ENCODE peak calls at places on chromosomes 3 and 15, in seven cellular contexts. Z is CD4-positive, alpha-beta memory T cell; V is HFF-Myc; A is tibial artery; C is sigmoid colon; E is AG04449; Q is mesendoderm. T is an unnamed sample.

GRCh38 chr15:85607141-85607806 is 187.5 kb downstream of the KLHL25 start:
- DNase-seq in C (no peak), V (no peak), A (no peak), Q (no peak), Z (no peak), E (no peak), T (no peak)

GRCh38 chr15:33852570-33852969 is 115.7 kb upstream of the CHRM5 start:
- DNase-seq in C (no peak), Z (no peak), E (no peak), Q (peak; percentile 73), V (peak; percentile 19), A (no peak), T (no peak)

GRCh38 chr15:85741662-85742061 is 53.1 kb downstream of the KLHL25 start:
- DNase-seq in E (no peak), Q (no peak), Z (no peak), A (no peak), V (no peak), C (no peak), T (no peak)

GRCh38 chr15:45401665-45402161 is 23.4 kb upstream of the GATM start:
- DNase-seq in A (no peak), E (no peak), Z (no peak), Q (no peak), V (no peak), C (no peak), T (no peak)

GRCh38 chr3:183924956-183925355 is 40.3 kb upstream of the PARL start:
- DNase-seq in A (no peak), Z (no peak), V (no peak), Q (no peak), C (no peak), E (peak; percentile 38), T (no peak)

GRCh38 chr15:52551762-52552161 is 17.1 kb downstream of the ARPP19 start:
- DNase-seq in A (no peak), E (no peak), V (no peak), Z (no peak), Q (no peak), C (no peak), T (no peak)

GRCh38 chr3:132352556-132353143 is 35.4 kb downstream of the ACP3 start:
- DNase-seq in Q (peak; percentile 76), Z (peak; percentile 62), A (peak; percentile 67), V (peak; percentile 65), E (peak; percentile 12), C (peak; percentile 72), T (peak; percentile 54)

GRCh38 chr3:188076176-188076575 is 77.8 kb upstream of the LPP start:
- DNase-seq in E (no peak), Z (no peak), V (no peak), A (peak; percentile 86), C (peak; percentile 64), Q (no peak), T (no peak)

GRCh38 chr3:69282191-69282590 is 103.7 kb downstream of the FRMD4B start:
- DNase-seq in Q (no peak), V (no peak), Z (no peak), C (no peak), E (no peak), A (no peak), T (no peak)

GRCh38 chr3:148955544-148956346 is 35.6 kb upstream of the GYG1 start:
- DNase-seq in Q (peak; percentile 89), Z (peak; percentile 34), A (peak; percentile 88), C (peak; percentile 90), V (peak; percentile 66), E (peak; percentile 89), T (peak; percentile 49)

GRCh38 chr3:197597335-197597734 is 41.6 kb upstream of the BDH1 start:
- DNase-seq in Z (no peak), C (no peak), A (no peak), V (no peak), E (no peak), Q (no peak), T (no peak)

GRCh38 chr15:68989876-68990754 is 24.4 kb upstream of the NOX5 start:
- DNase-seq in Q (no peak), E (no peak), Z (no peak), A (no peak), C (no peak), V (no peak), T (no peak)

GRCh38 chr3:72738752-72739520 is 109.3 kb downstream of the SHQ1 start:
- DNase-seq in Z (peak; percentile 72), Q (peak; percentile 70), C (no peak), A (no peak), E (no peak), V (no peak), T (no peak)

GRCh38 chr3:12983326-12983725 is 89.9 kb downstream of the IQSEC1 start:
- DNase-seq in Z (no peak), A (no peak), Q (no peak), V (no peak), C (no peak), E (no peak), T (no peak)

GRCh38 chr3:149815318-149815717 is 2.3 kb downstream of the RNF13 start:
- DNase-seq in Q (no peak), V (no peak), C (no peak), E (no peak), Z (no peak), A (no peak), T (no peak)

GRCh38 chr15:25797511-25798206 is 65.5 kb downstream of the ATP10A start:
- DNase-seq in C (no peak), E (no peak), Z (no peak), A (peak; percentile 72), V (no peak), Q (no peak), T (no peak)

DNA sequence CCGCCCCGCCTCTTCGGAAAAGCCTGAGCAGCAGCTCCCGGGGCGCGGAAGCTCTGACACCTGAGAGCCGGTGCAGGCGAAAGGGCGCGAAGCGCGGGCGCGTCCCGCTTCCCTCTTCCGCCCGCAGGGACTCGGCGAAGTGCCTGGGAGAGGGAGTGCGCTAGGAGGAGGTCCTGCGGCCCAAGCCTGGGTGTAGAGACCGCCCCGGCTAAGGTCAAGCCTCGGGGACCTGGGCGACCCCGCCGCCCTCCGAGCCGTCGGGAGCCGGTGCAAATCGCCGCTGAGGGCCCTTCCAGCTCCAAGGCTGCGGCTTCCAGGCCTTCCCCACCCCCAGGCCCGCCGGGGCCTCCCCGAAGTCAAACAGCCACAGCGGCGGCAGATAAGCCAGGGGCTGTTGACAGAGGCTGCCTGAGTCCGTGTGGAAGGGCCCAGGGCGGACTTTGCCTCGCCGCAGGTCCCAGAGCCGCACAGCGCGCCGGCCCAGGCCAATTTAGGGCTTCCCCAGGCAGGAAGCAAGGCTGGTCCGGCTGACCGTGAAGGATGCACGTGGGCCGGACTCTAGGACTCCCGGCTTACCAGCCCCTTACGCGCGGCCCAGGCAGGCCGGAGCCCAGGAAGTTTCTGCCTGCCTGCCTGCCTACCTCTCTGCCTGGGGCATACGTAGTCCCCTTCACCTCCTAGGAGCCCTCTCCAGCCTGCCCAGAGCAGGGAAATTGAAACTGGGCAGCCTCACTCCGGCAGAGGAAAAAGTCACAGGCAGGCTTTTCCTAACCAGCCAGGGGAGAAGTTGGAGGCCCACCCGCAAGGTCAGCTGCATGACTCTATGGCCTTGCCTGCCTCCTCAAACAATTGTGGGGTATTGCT is 2.3 kb downstream of the ITPKA start:
- DNase-seq in Z (no peak), E (no peak), C (no peak), A (no peak), Q (peak; percentile 63), V (no peak), T (no peak)
- H3K4me3 ChIP-seq in Z (peak overlapping the region; percentile 45), E (no peak overlapping the region), C (no peak overlapping the region), A (no peak overlapping the region), Q (no peak overlapping the region), V (no peak overlapping the region), T (no peak overlapping the region)

DNA sequence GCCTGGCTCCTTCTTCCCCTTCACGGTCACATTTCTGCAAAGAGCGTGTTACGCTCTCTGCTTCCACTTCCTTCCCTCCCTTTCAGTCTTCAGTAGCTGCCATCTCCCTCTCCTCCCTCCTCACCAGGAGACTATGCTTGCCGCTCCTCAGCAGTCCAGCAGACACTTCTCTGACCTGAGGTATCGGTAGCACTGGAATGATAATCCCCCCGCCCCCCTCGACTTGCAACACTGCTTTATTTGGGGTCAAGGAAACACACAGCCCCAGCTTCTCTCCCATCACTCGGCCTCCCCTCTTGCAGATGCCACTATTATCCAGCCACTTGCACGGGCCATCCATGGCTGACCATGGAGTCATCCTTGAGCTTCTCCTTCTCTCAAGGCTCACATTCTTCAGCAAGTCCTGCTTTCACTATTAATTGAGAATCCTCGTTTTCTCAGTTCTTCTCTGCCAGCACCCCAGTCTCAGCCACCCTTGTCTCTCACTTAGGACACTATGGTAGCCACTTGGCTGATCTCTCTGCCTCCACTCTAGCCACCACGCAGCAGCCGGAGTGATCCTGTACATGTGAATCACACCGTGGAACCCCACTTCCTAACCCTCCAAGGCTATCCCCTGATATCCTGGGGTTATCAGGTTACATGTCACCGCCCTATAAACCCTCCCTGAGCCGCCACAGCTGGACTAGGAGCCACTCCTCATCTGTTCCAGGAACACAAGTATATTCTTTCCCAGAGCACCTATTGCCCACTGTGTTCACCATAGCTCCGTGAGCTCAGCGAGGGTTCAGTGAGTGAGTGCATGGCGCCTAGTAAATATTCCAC is 960 bp upstream of the PARP14 start:
- DNase-seq in A (peak; percentile 72), Z (peak; percentile 8), E (no peak), C (peak; percentile 70), Q (peak; percentile 44), V (no peak), T (no peak)
- H3K4me3 ChIP-seq in A (peak overlapping the region; percentile 89), Z (peak overlapping the region; percentile 89), E (peak overlapping the region; percentile 75), C (peak overlapping the region; percentile 80), Q (no peak overlapping the region), V (peak overlapping the region; percentile 71), T (peak overlapping the region; percentile 75)

GRCh38 chr3:101852315-101852714 is 3.0 kb downstream of the NFKBIZ start:
- DNase-seq in E (no peak), C (no peak), Z (no peak), Q (no peak), V (no peak), A (no peak), T (no peak)
- H3K4me3 ChIP-seq in E (peak overlapping the region; percentile 79), C (peak overlapping the region; percentile 69), Z (no peak overlapping the region), Q (no peak overlapping the region), V (no peak overlapping the region), A (peak overlapping the region; percentile 95), T (no peak overlapping the region)

GRCh38 chr15:41996376-41996775 is 24.0 kb upstream of the EHD4 start:
- DNase-seq in C (no peak), Z (no peak), V (no peak), E (no peak), Q (no peak), A (no peak), T (no peak)
- H3K4me3 ChIP-seq in C (no peak overlapping the region), Z (no peak overlapping the region), V (no peak overlapping the region), E (no peak overlapping the region), Q (no peak overlapping the region), A (no peak overlapping the region), T (no peak overlapping the region)

GRCh38 chr3:50515565-50516047 is 12.2 kb upstream of the CACNA2D2 start:
- DNase-seq in A (no peak), C (no peak), Z (no peak), Q (peak; percentile 82), V (no peak), E (no peak), T (no peak)
- H3K4me3 ChIP-seq in A (peak overlapping the region; percentile 22), C (no peak overlapping the region), Z (no peak overlapping the region), Q (no peak overlapping the region), V (no peak overlapping the region), E (no peak overlapping the region), T (no peak overlapping the region)

DNA sequence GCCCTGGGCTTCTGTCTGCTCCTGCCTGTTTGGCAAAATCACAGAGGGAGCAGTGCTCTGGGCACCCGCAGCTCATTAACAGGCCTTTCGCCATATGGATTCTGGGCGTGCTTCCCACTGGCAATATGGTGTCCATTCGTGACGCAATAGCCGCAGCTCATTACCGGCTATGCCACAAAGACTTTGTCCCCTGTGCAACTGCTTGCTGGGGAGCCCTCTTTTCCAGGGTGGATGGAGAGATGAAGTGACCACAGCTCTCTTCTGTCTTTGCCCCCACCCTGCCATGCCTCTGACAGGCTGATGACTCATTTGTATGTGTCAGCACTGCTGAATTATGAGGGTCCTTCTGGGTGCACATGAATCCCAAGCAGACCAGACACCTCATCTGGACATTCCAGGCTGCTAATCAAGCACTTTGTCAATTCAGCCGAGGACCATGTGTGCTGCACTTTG is 214.3 kb upstream of the FEZF2 start:
- DNase-seq in Z (no peak), E (peak; percentile 84), A (no peak), V (peak; percentile 92), Q (no peak), C (no peak), T (no peak)
- H3K4me3 ChIP-seq in Z (no peak overlapping the region), E (no peak overlapping the region), A (no peak overlapping the region), V (no peak overlapping the region), Q (no peak overlapping the region), C (no peak overlapping the region), T (no peak overlapping the region)

T was measured in Jurkat, Clone E6-1.